ENCODE peak calls at places on chromosomes 3 and 15, in ten cellular contexts. O, S, K, A, U, Y, H, B, C and L are unnamed samples.

GRCh38 chr3:19901918-19902317 is 32.1 kb downstream of the EFHB start:
- DNase-seq in O (no peak), S (peak; percentile 55), K (no peak), A (no peak), U (peak; percentile 85), Y (no peak), H (no peak), B (no peak), C (no peak), L (no peak)

GRCh38 chr3:147195896-147196295 is 210.4 kb downstream of the ZIC4 start:
- DNase-seq in O (no peak), S (no peak), K (no peak), A (no peak), U (no peak), Y (no peak), H (no peak), B (peak; percentile 18), C (no peak), L (no peak)

GRCh38 chr3:123099331-123100191 is 32.7 kb downstream of the PDIA5 start:
- DNase-seq in O (no peak), S (no peak), K (no peak), A (no peak), U (no peak), Y (no peak), H (no peak), B (no peak), C (no peak), L (peak; percentile 16)

GRCh38 chr3:124178531-124178930 is 186.6 kb upstream of the ROPN1 start:
- DNase-seq in O (no peak), S (no peak), K (no peak), A (no peak), U (peak; percentile 29), Y (no peak), H (no peak), B (peak; percentile 33), C (no peak), L (no peak)

GRCh38 chr15:65666257-65666656 is 44.5 kb downstream of the SLC24A1 start:
- DNase-seq in O (no peak), S (peak; percentile 40), K (no peak), A (no peak), U (peak; percentile 92), Y (no peak), H (no peak), B (peak; percentile 88), C (no peak), L (no peak)

GRCh38 chr3:141306276-141306675 is 62.0 kb upstream of the ZBTB38 start:
- DNase-seq in O (no peak), S (no peak), K (no peak), A (no peak), U (no peak), Y (no peak), H (no peak), B (peak; percentile 36), C (no peak), L (no peak)

GRCh38 chr15:76127880-76128279 is 68.1 kb downstream of the TMEM266 start:
- DNase-seq in O (no peak), S (no peak), K (no peak), A (no peak), U (no peak), Y (no peak), H (no peak), B (no peak), C (no peak), L (no peak)

GRCh38 chr15:66503780-66504562 is 684 bp downstream of the RPL4 start:
- DNase-seq in O (no peak), S (no peak), K (no peak), A (no peak), U (no peak), Y (peak; percentile 9), H (no peak), B (no peak), C (no peak), L (no peak)

GRCh38 chr15:88904257-88904807 is 8.8 kb downstream of the MFGE8 start:
- DNase-seq in O (no peak), S (no peak), K (no peak), A (no peak), U (no peak), Y (no peak), H (no peak), B (no peak), C (no peak), L (no peak)

GRCh38 chr15:66682865-66683264 is 19.2 kb upstream of the SMAD6 start:
- DNase-seq in O (no peak), S (no peak), K (no peak), A (no peak), U (peak; percentile 58), Y (peak; percentile 36), H (no peak), B (peak; percentile 43), C (no peak), L (no peak)

GRCh38 chr3:67291287-67292252 is 293.5 kb downstream of the KBTBD8 start:
- DNase-seq in O (no peak), S (no peak), K (no peak), A (no peak), U (no peak), Y (no peak), H (no peak), B (no peak), C (no peak), L (no peak)

GRCh38 chr15:100758554-100758953 is 121.1 kb upstream of the ALDH1A3 start:
- DNase-seq in O (no peak), S (no peak), K (no peak), A (no peak), U (no peak), Y (no peak), H (no peak), B (no peak), C (no peak), L (no peak)

GRCh38 chr15:20340331-20340811 is 201.2 kb downstream of the GOLGA6L6 start:
- DNase-seq in O (peak; percentile 89), S (no peak), K (peak; percentile 22), A (peak; percentile 93), U (peak; percentile 17), Y (no peak), H (no peak), B (peak; percentile 18), C (peak; percentile 83), L (peak; percentile 98)

GRCh38 chr3:81929697-81930096 is 168.3 kb upstream of the GBE1 start:
- DNase-seq in O (no peak), S (no peak), K (peak; percentile 28), A (no peak), U (no peak), Y (no peak), H (no peak), B (no peak), C (no peak), L (no peak)

GRCh38 chr15:66253296-66253642 is 281 bp downstream of the MEGF11 start:
- DNase-seq in O (no peak), S (no peak), K (no peak), A (no peak), U (no peak), Y (no peak), H (no peak), B (no peak), C (no peak), L (no peak)

GRCh38 chr3:45994661-45995369 is 809 bp downstream of the FYCO1 start:
- DNase-seq in O (peak; percentile 19), S (no peak), K (no peak), A (no peak), U (no peak), Y (peak; percentile 38), H (peak; percentile 44), B (no peak), C (no peak), L (no peak)

GRCh38 chr3:8875831-8876230 is 87.4 kb downstream of the RAD18 start:
- DNase-seq in O (no peak), S (peak; percentile 23), K (no peak), A (no peak), U (no peak), Y (no peak), H (no peak), B (no peak), C (no peak), L (no peak)

GRCh38 chr15:37103475-37104071 is 3.2 kb upstream of the MEIS2 start:
- DNase-seq in O (no peak), S (no peak), K (no peak), A (no peak), U (no peak), Y (no peak), H (no peak), B (no peak), C (no peak), L (no peak)

GRCh38 chr3:100072328-100073048 is 41.8 kb downstream of the FILIP1L start:
- DNase-seq in O (no peak), S (peak; percentile 52), K (no peak), A (no peak), U (no peak), Y (no peak), H (no peak), B (no peak), C (no peak), L (no peak)

GRCh38 chr3:12921736-12922135 is 80.4 kb upstream of the RPL32 start:
- DNase-seq in O (no peak), S (no peak), K (no peak), A (no peak), U (no peak), Y (no peak), H (no peak), B (peak; percentile 23), C (no peak), L (no peak)
- H3K36me3 ChIP-seq in O (no peaks in the 10 kb centered on the region), S (peaks cover 11% of the 10 kb centered on the region), K (peaks cover 99% of the 10 kb centered on the region), A (no peaks in the 10 kb centered on the region), U (no peaks in the 10 kb centered on the region), Y (peaks cover 84% of the 10 kb centered on the region), H (no peaks in the 10 kb centered on the region), B (peaks cover 47% of the 10 kb centered on the region), C (peaks cover 8% of the 10 kb centered on the region), L (peaks cover 99% of the 10 kb centered on the region)

DNA sequence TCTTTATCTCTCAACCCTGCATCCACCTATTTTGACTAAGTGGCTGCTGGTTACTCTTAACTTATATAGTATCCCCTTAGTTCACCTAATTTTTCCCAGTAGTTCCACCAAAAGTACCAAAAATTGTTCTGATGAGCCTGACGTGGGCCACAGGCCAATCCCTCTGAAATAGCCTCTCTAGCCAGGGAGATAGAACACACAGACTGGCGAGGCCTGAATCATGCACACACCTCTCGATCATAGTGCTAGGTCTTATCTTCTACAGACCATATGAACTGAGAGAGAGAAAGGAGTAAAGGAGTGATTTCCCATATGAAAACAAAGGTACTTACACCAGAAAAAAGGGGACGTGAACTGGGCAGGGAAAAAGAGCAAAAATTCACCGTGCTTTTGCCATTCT is 72.5 kb upstream of the ADAMTS9 start:
- DNase-seq in O (no peak), S (no peak), K (no peak), A (no peak), U (no peak), Y (no peak), H (no peak), B (no peak), C (no peak), L (no peak)
- H3K4me1 ChIP-seq in O (peaks cover 3% of the 10 kb centered on the region), S (peaks cover 37% of the 10 kb centered on the region), K (peaks cover 24% of the 10 kb centered on the region), A (peaks cover 26% of the 10 kb centered on the region), U (no peaks in the 10 kb centered on the region), Y (no peaks in the 10 kb centered on the region), H (no peaks in the 10 kb centered on the region), B (no peaks in the 10 kb centered on the region), C (peaks cover 13% of the 10 kb centered on the region), L (peaks cover 7% of the 10 kb centered on the region)

GRCh38 chr15:29568840-29569532 is 253.3 kb downstream of the TJP1 start:
- DNase-seq in O (peak; percentile 58), S (peak; percentile 10), K (no peak), A (no peak), U (peak; percentile 26), Y (peak; percentile 6), H (peak; percentile 80), B (no peak), C (peak; percentile 61), L (no peak)
- TF ChIP-seq CTCF in O (peak; percentile 40), S (peak; percentile 14), K (no peak), A (no peak), U (peak; percentile 43), Y (peak; percentile 46), H (no peak), B (no peak), C (peak; percentile 36), L (no peak)

GRCh38 chr3:134364936-134365765 is 9.1 kb downstream of the AMOTL2 start:
- DNase-seq in O (no peak), S (peak; percentile 51), K (peak; percentile 23), A (no peak), U (no peak), Y (peak; percentile 32), H (no peak), B (no peak), C (no peak), L (no peak)
- H3K36me3 ChIP-seq in O (no peaks in the 10 kb centered on the region), S (peaks cover 42% of the 10 kb centered on the region), K (peaks cover 94% of the 10 kb centered on the region), A (peaks cover 4% of the 10 kb centered on the region), U (peaks cover 64% of the 10 kb centered on the region), Y (no peaks in the 10 kb centered on the region), H (peaks cover 2% of the 10 kb centered on the region), B (peaks cover 94% of the 10 kb centered on the region), C (peaks cover 16% of the 10 kb centered on the region), L (no peaks in the 10 kb centered on the region)